ENCODE peak calls at places on chromosome 11, in ten cellular contexts. One of them, this sample, is unnamed.

GRCh38 chr11:131370090-131370751 is at the start of gene NTM:
- DNase-seq in cardiac muscle cell: peak; percentile 51
- DNase-seq in PC-3: no peak
- DNase-seq in AG10803: peak; percentile 51
- DNase-seq in endodermal cell: no peak
- DNase-seq in tibial nerve: peak; percentile 73
- DNase-seq in AG04450: no peak
- DNase-seq in pancreas: peak; percentile 57
- DNase-seq in heart right ventricle: peak; percentile 69
- DNase-seq in fibroblast of lung: peak; percentile 48
- DNase-seq in this sample: peak; percentile 8

GRCh38 chr11:12149672-12150225 is 39.4 kb downstream of the MICAL2 start:
- DNase-seq in AG04450: no peak
- DNase-seq in AG10803: no peak
- DNase-seq in heart right ventricle: no peak
- DNase-seq in PC-3: no peak
- DNase-seq in pancreas: no peak
- DNase-seq in cardiac muscle cell: no peak
- DNase-seq in endodermal cell: no peak
- DNase-seq in fibroblast of lung: peak; percentile 89
- DNase-seq in tibial nerve: no peak
- DNase-seq in this sample: peak; percentile 43

GRCh38 chr11:113614097-113614496 is 92.0 kb downstream of the TMPRSS5 start:
- DNase-seq in endodermal cell: no peak
- DNase-seq in pancreas: no peak
- DNase-seq in heart right ventricle: no peak
- DNase-seq in tibial nerve: no peak
- DNase-seq in PC-3: no peak
- DNase-seq in AG10803: no peak
- DNase-seq in cardiac muscle cell: no peak
- DNase-seq in AG04450: no peak
- DNase-seq in fibroblast of lung: no peak
- DNase-seq in this sample: no peak

GRCh38 chr11:80412604-80413003 is 971.8 kb upstream of the TENM4 start:
- DNase-seq in AG04450: no peak
- DNase-seq in fibroblast of lung: no peak
- DNase-seq in heart right ventricle: no peak
- DNase-seq in AG10803: no peak
- DNase-seq in PC-3: no peak
- DNase-seq in pancreas: no peak
- DNase-seq in tibial nerve: no peak
- DNase-seq in cardiac muscle cell: peak; percentile 85
- DNase-seq in endodermal cell: no peak
- DNase-seq in this sample: no peak

GRCh38 chr11:9138612-9139579 is 47.5 kb upstream of the SCUBE2 start:
- DNase-seq in pancreas: peak; percentile 57
- DNase-seq in tibial nerve: peak; percentile 34
- DNase-seq in AG10803: peak; percentile 84
- DNase-seq in cardiac muscle cell: no peak
- DNase-seq in PC-3: peak; percentile 97
- DNase-seq in heart right ventricle: peak; percentile 36
- DNase-seq in endodermal cell: no peak
- DNase-seq in fibroblast of lung: peak; percentile 83
- DNase-seq in AG04450: peak; percentile 81
- DNase-seq in this sample: peak; percentile 90

GRCh38 chr11:22192289-22192641 is 620 bp upstream of the ANO5 start:
- DNase-seq in tibial nerve: no peak
- DNase-seq in AG04450: no peak
- DNase-seq in cardiac muscle cell: peak; percentile 36
- DNase-seq in AG10803: no peak
- DNase-seq in heart right ventricle: peak; percentile 8
- DNase-seq in PC-3: no peak
- DNase-seq in fibroblast of lung: no peak
- DNase-seq in endodermal cell: peak; percentile 86
- DNase-seq in pancreas: peak; percentile 48
- DNase-seq in this sample: no peak

GRCh38 chr11:120331301-120331966 is 4.8 kb upstream of the ARHGEF12 start:
- DNase-seq in AG04450: peak; percentile 62
- DNase-seq in endodermal cell: no peak
- DNase-seq in pancreas: peak; percentile 42
- DNase-seq in cardiac muscle cell: no peak
- DNase-seq in heart right ventricle: peak; percentile 42
- DNase-seq in PC-3: peak; percentile 95
- DNase-seq in fibroblast of lung: peak; percentile 95
- DNase-seq in AG10803: peak; percentile 94
- DNase-seq in tibial nerve: no peak
- DNase-seq in this sample: peak; percentile 83

GRCh38 chr11:17612221-17613188 is 65.4 kb downstream of the OTOG start:
- DNase-seq in AG10803: no peak
- DNase-seq in pancreas: no peak
- DNase-seq in endodermal cell: no peak
- DNase-seq in fibroblast of lung: no peak
- DNase-seq in AG04450: no peak
- DNase-seq in heart right ventricle: no peak
- DNase-seq in cardiac muscle cell: no peak
- DNase-seq in PC-3: no peak
- DNase-seq in tibial nerve: no peak
- DNase-seq in this sample: no peak

GRCh38 chr11:61482513-61482912 is 26.0 kb upstream of the LRRC10B start:
- DNase-seq in AG04450: no peak
- DNase-seq in pancreas: no peak
- DNase-seq in cardiac muscle cell: peak; percentile 33
- DNase-seq in heart right ventricle: no peak
- DNase-seq in tibial nerve: no peak
- DNase-seq in PC-3: peak; percentile 37
- DNase-seq in AG10803: no peak
- DNase-seq in fibroblast of lung: no peak
- DNase-seq in endodermal cell: peak; percentile 95
- DNase-seq in this sample: no peak

GRCh38 chr11:116065986-116066385 is 561.8 kb upstream of the CADM1 start:
- DNase-seq in endodermal cell: no peak
- DNase-seq in heart right ventricle: no peak
- DNase-seq in tibial nerve: no peak
- DNase-seq in AG10803: no peak
- DNase-seq in PC-3: no peak
- DNase-seq in fibroblast of lung: no peak
- DNase-seq in pancreas: no peak
- DNase-seq in cardiac muscle cell: no peak
- DNase-seq in AG04450: no peak
- DNase-seq in this sample: no peak

GRCh38 chr11:44192015-44192380 is 96.5 kb downstream of the EXT2 start:
- DNase-seq in heart right ventricle: no peak
- DNase-seq in AG10803: no peak
- DNase-seq in fibroblast of lung: no peak
- DNase-seq in AG04450: no peak
- DNase-seq in cardiac muscle cell: no peak
- DNase-seq in pancreas: no peak
- DNase-seq in tibial nerve: no peak
- DNase-seq in PC-3: no peak
- DNase-seq in endodermal cell: no peak
- DNase-seq in this sample: no peak

GRCh38 chr11:848380-848931 is 5.8 kb downstream of the TSPAN4 start:
- DNase-seq in tibial nerve: no peak
- DNase-seq in pancreas: peak; percentile 73
- DNase-seq in cardiac muscle cell: peak; percentile 61
- DNase-seq in endodermal cell: peak; percentile 84
- DNase-seq in AG04450: no peak
- DNase-seq in fibroblast of lung: no peak
- DNase-seq in AG10803: no peak
- DNase-seq in PC-3: no peak
- DNase-seq in heart right ventricle: no peak
- DNase-seq in this sample: peak; percentile 38

GRCh38 chr11:10413268-10413667 is 41.8 kb upstream of the AMPD3 start:
- DNase-seq in tibial nerve: no peak
- DNase-seq in endodermal cell: no peak
- DNase-seq in pancreas: no peak
- DNase-seq in heart right ventricle: peak; percentile 36
- DNase-seq in AG04450: no peak
- DNase-seq in PC-3: peak; percentile 62
- DNase-seq in cardiac muscle cell: peak; percentile 14
- DNase-seq in AG10803: no peak
- DNase-seq in fibroblast of lung: peak; percentile 26
- DNase-seq in this sample: no peak

GRCh38 chr11:125892071-125892470 is 4.6 kb downstream of the HYLS1 start:
- DNase-seq in heart right ventricle: no peak
- DNase-seq in cardiac muscle cell: no peak
- DNase-seq in pancreas: no peak
- DNase-seq in endodermal cell: no peak
- DNase-seq in PC-3: peak; percentile 97
- DNase-seq in AG10803: no peak
- DNase-seq in tibial nerve: no peak
- DNase-seq in AG04450: no peak
- DNase-seq in fibroblast of lung: peak; percentile 26
- DNase-seq in this sample: no peak

GRCh38 chr11:105071060-105071732 is 26.1 kb upstream of the CARD16 start:
- DNase-seq in AG10803: no peak
- DNase-seq in pancreas: no peak
- DNase-seq in endodermal cell: no peak
- DNase-seq in PC-3: no peak
- DNase-seq in cardiac muscle cell: no peak
- DNase-seq in AG04450: no peak
- DNase-seq in fibroblast of lung: no peak
- DNase-seq in heart right ventricle: no peak
- DNase-seq in tibial nerve: no peak
- DNase-seq in this sample: no peak
- H3K4me3 ChIP-seq in AG10803: no peak overlapping the region
- H3K4me3 ChIP-seq in pancreas: no peak overlapping the region
- H3K4me3 ChIP-seq in endodermal cell: no peak overlapping the region
- H3K4me3 ChIP-seq in PC-3: no peak overlapping the region
- H3K4me3 ChIP-seq in cardiac muscle cell: no peak overlapping the region
- H3K4me3 ChIP-seq in AG04450: no peak overlapping the region
- H3K4me3 ChIP-seq in fibroblast of lung: no peak overlapping the region
- H3K4me3 ChIP-seq in heart right ventricle: no peak overlapping the region
- H3K4me3 ChIP-seq in tibial nerve: no peak overlapping the region
- H3K4me3 ChIP-seq in this sample: no peak overlapping the region

DNA sequence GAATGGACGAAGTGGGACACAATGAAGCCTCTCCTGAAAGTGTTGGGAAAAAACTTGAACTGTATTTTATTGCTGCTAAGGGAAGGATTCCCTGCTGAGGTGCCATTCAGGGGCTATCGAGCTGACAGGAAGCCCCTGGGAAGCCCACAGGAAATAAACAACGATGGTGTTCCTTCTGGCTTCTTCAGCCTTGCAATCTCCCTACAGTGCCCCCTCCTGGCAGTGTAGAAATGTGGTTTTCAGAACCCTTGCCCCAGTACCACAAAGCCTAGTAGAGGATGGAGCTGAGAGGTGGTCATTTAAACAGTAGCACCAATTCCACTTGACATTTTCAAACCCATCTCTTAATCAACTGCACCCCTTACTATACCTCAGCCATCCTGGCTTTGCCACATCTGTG is 676.7 kb upstream of the ARHGAP42 start:
- DNase-seq in AG10803: no peak
- DNase-seq in PC-3: no peak
- DNase-seq in AG04450: no peak
- DNase-seq in fibroblast of lung: no peak
- DNase-seq in pancreas: no peak
- DNase-seq in cardiac muscle cell: no peak
- DNase-seq in tibial nerve: no peak
- DNase-seq in heart right ventricle: no peak
- DNase-seq in endodermal cell: peak; percentile 77
- DNase-seq in this sample: no peak
- TF ChIP-seq CTCF in AG10803: no peak
- TF ChIP-seq CTCF in PC-3: peak; percentile 50
- TF ChIP-seq CTCF in AG04450: no peak
- TF ChIP-seq CTCF in fibroblast of lung: no peak
- TF ChIP-seq CTCF in pancreas: no peak
- TF ChIP-seq CTCF in cardiac muscle cell: no peak
- TF ChIP-seq CTCF in tibial nerve: no peak
- TF ChIP-seq CTCF in heart right ventricle: no peak
- TF ChIP-seq CTCF in endodermal cell: peak; percentile 64
- TF ChIP-seq CTCF in this sample: no peak

GRCh38 chr11:65225284-65226102 is 36.3 kb upstream of the POLA2 start:
- DNase-seq in AG04450: peak; percentile 6
- DNase-seq in endodermal cell: peak; percentile 89
- DNase-seq in cardiac muscle cell: peak; percentile 49
- DNase-seq in PC-3: no peak
- DNase-seq in pancreas: peak; percentile 67
- DNase-seq in heart right ventricle: peak; percentile 59
- DNase-seq in AG10803: peak; percentile 54
- DNase-seq in fibroblast of lung: peak; percentile 63
- DNase-seq in tibial nerve: peak; percentile 43
- DNase-seq in this sample: peak; percentile 66

GRCh38 chr11:65224939-65225283 is 36.9 kb upstream of the POLA2 start:
- DNase-seq in cardiac muscle cell: no peak
- DNase-seq in PC-3: peak; percentile 78
- DNase-seq in fibroblast of lung: peak; percentile 68
- DNase-seq in endodermal cell: peak; percentile 89
- DNase-seq in AG10803: peak; percentile 70
- DNase-seq in heart right ventricle: no peak
- DNase-seq in AG04450: peak; percentile 38
- DNase-seq in pancreas: no peak
- DNase-seq in tibial nerve: peak; percentile 50
- DNase-seq in this sample: peak; percentile 74

GRCh38 chr11:65227879-65228278 is 33.9 kb upstream of the POLA2 start:
- DNase-seq in endodermal cell: no peak
- DNase-seq in PC-3: no peak
- DNase-seq in pancreas: no peak
- DNase-seq in tibial nerve: no peak
- DNase-seq in AG04450: no peak
- DNase-seq in fibroblast of lung: no peak
- DNase-seq in heart right ventricle: no peak
- DNase-seq in AG10803: no peak
- DNase-seq in cardiac muscle cell: no peak
- DNase-seq in this sample: no peak

GRCh38 chr11:65223031-65223430 is 38.7 kb upstream of the POLA2 start:
- DNase-seq in tibial nerve: no peak
- DNase-seq in heart right ventricle: no peak
- DNase-seq in AG04450: no peak
- DNase-seq in cardiac muscle cell: no peak
- DNase-seq in AG10803: no peak
- DNase-seq in fibroblast of lung: no peak
- DNase-seq in PC-3: no peak
- DNase-seq in pancreas: no peak
- DNase-seq in endodermal cell: no peak
- DNase-seq in this sample: no peak

DNA sequence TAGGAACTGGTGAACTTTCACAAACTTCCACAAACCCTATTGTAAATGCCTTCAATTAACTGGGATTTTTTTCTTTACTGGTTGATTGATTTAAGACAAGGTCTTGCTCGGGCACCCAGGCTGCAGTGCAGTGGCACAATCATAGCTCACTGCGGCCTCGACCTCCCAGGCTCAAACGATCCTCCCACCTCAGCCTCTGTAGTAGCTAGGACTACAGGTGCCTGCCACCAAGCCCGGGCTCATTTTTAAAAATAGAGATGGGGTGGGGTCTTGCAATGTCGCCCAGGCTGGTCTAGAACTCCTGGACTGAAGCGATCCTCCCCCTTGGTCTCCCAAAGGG is 35.7 kb upstream of the POLA2 start:
- DNase-seq in AG10803: no peak
- DNase-seq in heart right ventricle: no peak
- DNase-seq in endodermal cell: no peak
- DNase-seq in AG04450: no peak
- DNase-seq in pancreas: no peak
- DNase-seq in cardiac muscle cell: no peak
- DNase-seq in tibial nerve: no peak
- DNase-seq in fibroblast of lung: no peak
- DNase-seq in PC-3: no peak
- DNase-seq in this sample: no peak
- H3K4me3 ChIP-seq in AG10803: peak overlapping the region; percentile 53
- H3K4me3 ChIP-seq in heart right ventricle: peak overlapping the region; percentile 56
- H3K4me3 ChIP-seq in endodermal cell: peak overlapping the region; percentile 63
- H3K4me3 ChIP-seq in AG04450: no peak overlapping the region
- H3K4me3 ChIP-seq in pancreas: no peak overlapping the region
- H3K4me3 ChIP-seq in cardiac muscle cell: peak overlapping the region; percentile 19
- H3K4me3 ChIP-seq in tibial nerve: peak overlapping the region; percentile 30
- H3K4me3 ChIP-seq in fibroblast of lung: peak overlapping the region; percentile 37
- H3K4me3 ChIP-seq in PC-3: no peak overlapping the region
- H3K4me3 ChIP-seq in this sample: peak overlapping the region; percentile 41

GRCh38 chr11:46446343-46446751 is 54.8 kb upstream of the CHRM4 start:
- DNase-seq in AG04450: no peak
- DNase-seq in fibroblast of lung: no peak
- DNase-seq in cardiac muscle cell: no peak
- DNase-seq in PC-3: no peak
- DNase-seq in pancreas: no peak
- DNase-seq in AG10803: peak; percentile 34
- DNase-seq in heart right ventricle: no peak
- DNase-seq in tibial nerve: no peak
- DNase-seq in endodermal cell: no peak
- DNase-seq in this sample: no peak
- TF ChIP-seq CTCF in AG04450: peak; percentile 42
- TF ChIP-seq CTCF in fibroblast of lung: peak; percentile 22
- TF ChIP-seq CTCF in cardiac muscle cell: no peak
- TF ChIP-seq CTCF in PC-3: no peak
- TF ChIP-seq CTCF in pancreas: no peak
- TF ChIP-seq CTCF in AG10803: peak; percentile 41
- TF ChIP-seq CTCF in heart right ventricle: no peak
- TF ChIP-seq CTCF in tibial nerve: no peak
- TF ChIP-seq CTCF in endodermal cell: no peak
- TF ChIP-seq CTCF in this sample: peak; percentile 13

This sample was measured in fibroblast of pulmonary artery.